ENCODE peak calls at places on chromosomes 13 and 19, in seven cellular contexts. M, E, X, Y, L, P and Z are unnamed samples.
A peak's percentile ranks its signal among the peaks of the same experiment; 100 is the strongest.

GRCh38 chr19:48999481-49000325 is 6.0 kb downstream of the RUVBL2 start:
- DNase-seq in E (peak; percentile 81), Y (peak; percentile 73), P (peak; percentile 48), X (peak; percentile 89), L (peak; percentile 73), M (no peak), Z (no peak)

GRCh38 chr19:42409477-42409876 is 17.7 kb downstream of the LIPE start:
- DNase-seq in E (no peak), M (no peak), L (no peak), Y (no peak), P (no peak), X (no peak), Z (no peak)

GRCh38 chr13:79825959-79826358 is 345.0 kb downstream of the NDFIP2 start:
- DNase-seq in P (no peak), L (no peak), X (no peak), Y (no peak), E (no peak), M (no peak), Z (no peak)

GRCh38 chr19:9323557-9323918 is 441 bp upstream of the ZNF559 start:
- DNase-seq in Y (peak; percentile 89), M (peak; percentile 83), X (peak; percentile 81), L (peak; percentile 82), P (peak; percentile 44), E (peak; percentile 85), Z (no peak)

GRCh38 chr13:44844786-44845185 is 144.5 kb downstream of the NUFIP1 start:
- DNase-seq in E (no peak), Y (no peak), X (no peak), P (no peak), M (no peak), L (no peak), Z (no peak)

GRCh38 chr13:34335662-34336007 is 517.7 kb downstream of the RFC3 start:
- DNase-seq in X (no peak), P (no peak), Y (no peak), L (no peak), E (no peak), M (no peak), Z (no peak)

GRCh38 chr13:113153810-113154748 is 4.4 kb upstream of the PROZ start:
- DNase-seq in Y (peak; percentile 64), E (peak; percentile 71), L (peak; percentile 52), M (peak; percentile 89), X (peak; percentile 75), P (peak; percentile 72), Z (no peak)

GRCh38 chr13:25529425-25529824 is 157.7 kb downstream of the ATP8A2 start:
- DNase-seq in P (no peak), L (no peak), E (no peak), Y (no peak), M (no peak), X (no peak), Z (no peak)

GRCh38 chr13:66660013-66660804 is 569.9 kb downstream of the PCDH9 start:
- DNase-seq in Y (peak; percentile 70), P (no peak), L (peak; percentile 85), X (peak; percentile 52), M (no peak), E (no peak), Z (no peak)

GRCh38 chr13:23789576-23790346 is 99.4 kb downstream of the MIPEP start:
- DNase-seq in P (no peak), Y (no peak), X (no peak), E (no peak), L (peak; percentile 28), M (no peak), Z (no peak)

GRCh38 chr13:70107498-70108271 is at the start of gene ATXN8OS:
- DNase-seq in L (no peak), Y (peak; percentile 29), X (no peak), M (no peak), P (no peak), E (no peak), Z (peak; percentile 87)

GRCh38 chr13:62014299-62014698 is 598.6 kb upstream of the PCDH20 start:
- DNase-seq in E (no peak), M (no peak), P (no peak), L (peak; percentile 1), X (peak; percentile 64), Y (peak; percentile 52), Z (no peak)
- TF ChIP-seq CTCF in E (no peak), M (no peak), P (no peak), L (no peak), X (peak; percentile 59), Y (peak; percentile 6), Z (peak; percentile 88)

GRCh38 chr19:54355675-54356074 is 9.1 kb downstream of the LAIR1 start:
- DNase-seq in E (no peak), X (no peak), P (no peak), L (no peak), M (peak; percentile 55), Y (no peak), Z (no peak)

GRCh38 chr19:54354761-54355160 is 10.0 kb downstream of the LAIR1 start:
- DNase-seq in E (no peak), L (no peak), Y (no peak), P (no peak), X (no peak), M (peak; percentile 3), Z (no peak)

GRCh38 chr19:54357381-54357780 is 7.3 kb downstream of the LAIR1 start:
- DNase-seq in M (peak; percentile 20), Y (no peak), X (no peak), E (no peak), L (no peak), P (no peak), Z (no peak)

GRCh38 chr19:54352546-54352945 is 12.2 kb downstream of the LAIR1 start:
- DNase-seq in X (no peak), P (no peak), E (no peak), Y (no peak), M (no peak), L (no peak), Z (peak; percentile 1)

GRCh38 chr19:54356444-54357056 is 8.2 kb downstream of the LAIR1 start:
- DNase-seq in Y (no peak), P (no peak), M (peak; percentile 29), E (no peak), L (no peak), X (no peak), Z (no peak)
- TF ChIP-seq CTCF in Y (no peak), P (no peak), M (no peak), E (no peak), L (no peak), X (no peak), Z (no peak)

GRCh38 chr19:45063851-45064801 is 12.2 kb downstream of the ZNF296 start:
- DNase-seq in E (no peak), M (no peak), Y (no peak), X (no peak), P (no peak), L (no peak), Z (peak; percentile 90)
- TF ChIP-seq CTCF in E (no peak), M (no peak), Y (no peak), X (no peak), P (no peak), L (no peak), Z (no peak)

DNA sequence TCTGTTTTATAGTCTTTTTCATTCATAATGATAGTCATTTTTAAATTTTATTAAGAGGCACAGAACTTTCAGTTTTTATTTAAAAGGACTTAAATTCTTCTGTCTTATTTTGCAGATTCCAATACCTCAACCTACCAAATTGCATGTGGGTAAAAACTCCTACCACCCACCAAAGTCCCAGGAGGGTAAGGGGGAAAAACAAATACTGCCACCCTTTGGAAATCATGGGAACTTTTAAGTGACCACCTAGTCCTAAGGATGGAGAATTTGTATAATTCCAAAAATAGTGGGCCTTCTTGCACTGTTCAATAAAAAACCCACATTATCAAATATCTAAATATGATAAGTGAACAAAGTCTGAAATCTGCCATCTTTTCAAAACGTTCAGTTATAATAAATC is 9.7 kb downstream of the SUPT20H start:
- DNase-seq in Y (no peak), L (no peak), M (no peak), E (no peak), X (no peak), P (no peak), Z (no peak)
- TF ChIP-seq CTCF in Y (peak; percentile 14), L (peak; percentile 22), M (no peak), E (no peak), X (peak; percentile 48), P (no peak), Z (peak; percentile 45)

GRCh38 chr19:18587962-18588610 is 512 bp upstream of the REX1BD start:
- DNase-seq in X (no peak), M (no peak), P (no peak), E (no peak), Y (no peak), L (no peak), Z (no peak)
- TF ChIP-seq CTCF in X (no peak), M (no peak), P (no peak), E (no peak), Y (no peak), L (no peak), Z (no peak)

DNA sequence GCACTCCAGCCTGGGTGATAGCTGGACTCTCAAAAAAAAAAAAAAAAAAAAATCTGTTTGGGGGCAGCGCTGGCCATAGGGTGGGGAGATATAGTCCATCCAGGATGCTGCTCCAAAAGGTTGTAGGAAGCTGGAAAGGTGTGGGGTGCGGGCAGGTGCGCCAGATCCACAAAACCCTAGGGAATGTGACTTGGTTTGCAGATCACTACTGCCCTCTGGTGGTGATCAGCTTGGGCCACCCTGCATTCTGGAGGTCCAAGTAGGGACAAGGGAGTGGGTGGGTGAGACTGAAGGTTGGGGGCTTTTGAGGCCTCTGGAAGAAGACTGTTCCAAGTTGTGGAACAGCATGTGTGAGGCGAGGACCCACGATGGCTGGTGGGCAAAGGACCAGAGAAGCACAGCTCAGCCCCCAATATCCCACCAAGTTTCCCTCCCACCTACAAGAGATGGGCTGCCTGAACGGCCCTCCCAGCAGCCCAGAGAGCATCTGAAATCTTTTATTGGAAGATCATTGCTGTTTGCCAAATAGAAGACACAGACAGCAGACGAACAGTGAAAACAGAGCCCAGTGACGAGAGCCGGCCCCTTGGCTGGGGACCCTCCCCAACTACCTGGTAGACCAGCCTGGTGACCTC is 10.4 kb upstream of the TYK2 start:
- DNase-seq in Y (peak; percentile 62), X (peak; percentile 76), L (peak; percentile 80), E (peak; percentile 88), P (peak; percentile 52), M (peak; percentile 80), Z (no peak)
- TF ChIP-seq CTCF in Y (peak; percentile 89), X (peak; percentile 95), L (peak; percentile 91), E (peak; percentile 89), P (peak; percentile 73), M (peak; percentile 79), Z (peak; percentile 83)

GRCh38 chr19:57947419-57948134 is at the start of gene ZNF256:
- DNase-seq in P (peak; percentile 79), Y (peak; percentile 96), L (peak; percentile 93), E (peak; percentile 96), M (peak; percentile 96), X (peak; percentile 97), Z (peak; percentile 98)
- TF ChIP-seq CTCF in P (peak; percentile 44), Y (peak; percentile 50), L (peak; percentile 32), E (peak; percentile 53), M (peak; percentile 57), X (peak; percentile 72), Z (peak; percentile 82)

DNA sequence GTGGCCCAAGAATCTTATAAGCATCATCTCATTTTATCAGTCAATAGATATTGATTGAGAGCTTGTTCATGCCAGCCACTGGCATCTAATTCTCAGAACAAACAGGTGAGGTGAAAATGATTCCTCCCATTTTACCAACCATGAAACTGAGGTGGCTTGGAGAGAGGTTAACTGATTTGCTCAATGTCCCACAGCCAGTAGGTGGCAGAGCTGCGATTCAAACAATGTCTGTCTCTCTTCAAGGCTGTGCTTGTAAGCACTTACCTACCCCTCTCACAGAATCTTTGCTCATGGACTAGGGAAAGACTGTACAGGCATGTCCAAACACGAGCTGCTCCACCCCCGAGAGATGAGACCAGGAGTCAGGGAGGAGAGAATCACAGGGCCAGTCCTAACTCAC is 21.5 kb upstream of the GSX1 start:
- DNase-seq in X (peak; percentile 44), M (no peak), P (no peak), L (peak; percentile 40), E (peak; percentile 72), Y (no peak), Z (no peak)
- TF ChIP-seq CTCF in X (peak; percentile 59), M (no peak), P (no peak), L (peak; percentile 50), E (peak; percentile 69), Y (peak; percentile 32), Z (peak; percentile 43)